ENCODE peak calls at places on chromosome 3, in six cellular contexts. Y is PC-3, L is neural progenitor cell, K is MM.1S, S is hepatocyte, H is SK-N-SH. G is an unnamed sample.

GRCh38 chr3:139797724-139798343 is 120.1 kb upstream of the NMNAT3 start:
- DNase-seq in Y (peak; percentile 29), H (no peak), K (peak; percentile 23), L (peak; percentile 76), S (peak; percentile 75), G (peak; percentile 74)

GRCh38 chr3:133699467-133699866 is 37.7 kb upstream of the TOPBP1 start:
- DNase-seq in L (no peak), S (no peak), K (no peak), H (no peak), Y (no peak), G (no peak)

GRCh38 chr3:46130631-46131310 is 77.3 kb downstream of the CCR1 start:
- DNase-seq in S (no peak), K (no peak), H (no peak), Y (no peak), L (no peak), G (no peak)

GRCh38 chr3:125137432-125138033 is 75.0 kb downstream of the SLC12A8 start:
- DNase-seq in H (no peak), S (no peak), Y (peak; percentile 22), K (no peak), L (no peak), G (no peak)

GRCh38 chr3:194773216-194773615 is 87.5 kb downstream of the FAM43A start:
- DNase-seq in Y (peak; percentile 70), K (no peak), S (no peak), L (no peak), H (no peak), G (no peak)

GRCh38 chr3:58161435-58162398 is 49.1 kb downstream of the DNASE1L3 start:
- DNase-seq in L (no peak), Y (peak; percentile 99), K (no peak), S (peak; percentile 50), H (no peak), G (no peak)

GRCh38 chr3:64184621-64185020 is 40.6 kb downstream of the PRICKLE2 start:
- DNase-seq in L (no peak), K (no peak), S (no peak), Y (no peak), H (no peak), G (no peak)

GRCh38 chr3:73624363-73625123 is at the start of gene PDZRN3:
- DNase-seq in K (no peak), S (peak; percentile 80), H (peak; percentile 82), Y (no peak), L (peak; percentile 89), G (peak; percentile 74)

GRCh38 chr3:157239082-157239704 is 79.2 kb upstream of the CCNL1 start:
- DNase-seq in S (peak; percentile 82), L (peak; percentile 82), H (peak; percentile 52), Y (peak; percentile 81), K (peak; percentile 85), G (peak; percentile 87)

GRCh38 chr3:17800232-17800631 is 57.8 kb upstream of the TBC1D5 start:
- DNase-seq in Y (peak; percentile 82), K (no peak), L (no peak), S (no peak), H (no peak), G (no peak)

GRCh38 chr3:45179163-45179562 is 33.0 kb upstream of the CDCP1 start:
- DNase-seq in S (no peak), H (no peak), L (no peak), Y (no peak), K (no peak), G (no peak)

GRCh38 chr3:149657796-149658443 is at the start of gene WWTR1:
- DNase-seq in K (peak; percentile 83), L (peak; percentile 92), Y (peak; percentile 97), S (peak; percentile 93), H (peak; percentile 80), G (peak; percentile 99)

GRCh38 chr3:151625057-151625456 is 108.7 kb upstream of the AADACL2 start:
- DNase-seq in Y (no peak), L (no peak), K (no peak), H (no peak), S (no peak), G (no peak)

GRCh38 chr3:24343084-24343783 is 151.4 kb downstream of the THRB start:
- DNase-seq in Y (peak; percentile 94), K (no peak), L (no peak), S (no peak), H (no peak), G (no peak)

GRCh38 chr3:52784931-52785590 is 7.7 kb downstream of the ITIH1 start:
- DNase-seq in H (no peak), K (no peak), Y (no peak), L (no peak), S (no peak), G (no peak)

GRCh38 chr3:196219194-196219969 is 3.0 kb downstream of the SLC51A start:
- DNase-seq in Y (peak; percentile 91), S (peak; percentile 77), L (peak; percentile 33), K (peak; percentile 84), H (peak; percentile 88), G (peak; percentile 39)

GRCh38 chr3:177201707-177202397 is 4.6 kb upstream of the TBL1XR1 start:
- DNase-seq in L (no peak), K (peak; percentile 99), S (no peak), Y (peak; percentile 66), H (no peak), G (no peak)

GRCh38 chr3:34634939-34635338 is 836.5 kb downstream of the PDCD6IP start:
- DNase-seq in S (no peak), K (no peak), H (no peak), L (no peak), Y (no peak), G (no peak)

GRCh38 chr3:52330194-52330805 is 14.2 kb downstream of the DNAH1 start:
- DNase-seq in L (no peak), Y (no peak), H (no peak), K (no peak), S (no peak), G (no peak)

GRCh38 chr3:190361791-190362190 is 26.2 kb upstream of the CLDN16 start:
- DNase-seq in H (no peak), L (no peak), Y (no peak), K (no peak), S (no peak), G (no peak)

GRCh38 chr3:190366145-190366544 is 21.8 kb upstream of the CLDN16 start:
- DNase-seq in L (no peak), K (no peak), H (no peak), Y (peak; percentile 70), S (no peak), G (no peak)

GRCh38 chr3:190360228-190360627 is 27.7 kb upstream of the CLDN16 start:
- DNase-seq in Y (no peak), S (no peak), H (no peak), L (no peak), K (no peak), G (no peak)

GRCh38 chr3:190359813-190360212 is 28.1 kb upstream of the CLDN16 start:
- DNase-seq in S (no peak), Y (no peak), K (no peak), H (no peak), L (peak; percentile 8), G (peak; percentile 9)

GRCh38 chr3:190362258-190362657 is 25.7 kb upstream of the CLDN16 start:
- DNase-seq in K (no peak), S (no peak), H (no peak), L (peak; percentile 37), Y (no peak), G (peak; percentile 77)
- H3K4me3 ChIP-seq in K (no peak overlapping the region), S (no peak overlapping the region), H (no peak overlapping the region), L (no peak overlapping the region), Y (no peak overlapping the region), G (peak overlapping the region; percentile 12)

GRCh38 chr3:115325539-115325938 is 178.5 kb upstream of the ZBTB20 start:
- DNase-seq in K (peak; percentile 56), H (no peak), L (peak; percentile 78), S (peak; percentile 67), Y (peak; percentile 46), G (peak; percentile 90)
- TF ChIP-seq EZH2phosphoT487 in K (no peak), H (no peak), L (no peak), S (no peak), Y (no peak), G (no peak)

GRCh38 chr3:6989608-6990291 is 128.8 kb downstream of the GRM7 start:
- DNase-seq in L (peak; percentile 31), K (no peak), S (no peak), Y (no peak), H (no peak), G (peak; percentile 1)

GRCh38 chr3:6994081-6994668 is 133.3 kb downstream of the GRM7 start:
- DNase-seq in S (peak; percentile 19), L (no peak), K (no peak), H (peak; percentile 17), Y (peak; percentile 11), G (peak; percentile 16)
- TF ChIP-seq CTCF in S (peak; percentile 43), L (peak; percentile 48), K (no peak), H (no peak), Y (peak; percentile 30), G (peak; percentile 21)

GRCh38 chr3:112334709-112335108 is 1.8 kb downstream of the CD200 start:
- DNase-seq in K (no peak), L (no peak), S (no peak), Y (no peak), H (no peak), G (no peak)
- H3K4me3 ChIP-seq in K (no peak overlapping the region), L (peak overlapping the region; percentile 92), S (peak overlapping the region; percentile 35), Y (no peak overlapping the region), H (no peak overlapping the region), G (peak overlapping the region; percentile 78)

GRCh38 chr3:128906031-128906803 is 26.8 kb downstream of the ACAD9 start:
- DNase-seq in H (no peak), L (no peak), K (no peak), S (no peak), Y (no peak), G (no peak)

GRCh38 chr3:128906804-128907525 is 27.5 kb downstream of the ACAD9 start:
- DNase-seq in Y (no peak), S (no peak), L (no peak), K (no peak), H (no peak), G (no peak)

GRCh38 chr3:128910006-128910405 is 30.6 kb downstream of the ACAD9 start:
- DNase-seq in H (no peak), S (no peak), Y (no peak), L (no peak), K (no peak), G (no peak)

GRCh38 chr3:128908951-128909350 is 29.5 kb downstream of the ACAD9 start:
- DNase-seq in Y (no peak), K (no peak), H (no peak), S (no peak), L (no peak), G (no peak)

GRCh38 chr3:128907706-128908445 is 28.5 kb downstream of the ACAD9 start:
- DNase-seq in K (no peak), H (no peak), S (no peak), L (no peak), Y (no peak), G (no peak)
- TF ChIP-seq EZH2phosphoT487 in K (no peak), H (no peak), S (no peak), L (no peak), Y (no peak), G (no peak)

GRCh38 chr3:173531602-173532001 is 134.1 kb downstream of the NLGN1 start:
- DNase-seq in S (no peak), L (no peak), Y (no peak), H (no peak), K (no peak), G (no peak)

GRCh38 chr3:173529062-173529711 is 131.6 kb downstream of the NLGN1 start:
- DNase-seq in Y (peak; percentile 59), L (peak; percentile 67), H (peak; percentile 11), S (peak; percentile 48), K (peak; percentile 88), G (peak; percentile 82)
- TF ChIP-seq CTCF in Y (peak; percentile 73), L (peak; percentile 78), H (peak; percentile 53), S (peak; percentile 47), K (peak; percentile 95), G (peak; percentile 95)